ENCODE peak calls at places on chromosome 14, in four cellular contexts. K is heart left ventricle, W is A549, H is neural progenitor cell. X is an unnamed sample. For H3K4me1, the result is how much of the 10 kb centered on the place peaks cover.

GRCh38 chr14:46306267-46306666 is 345.3 kb downstream of the RPL10L start:
- DNase-seq in K (no peak), W (no peak), H (peak), X (no peak)

GRCh38 chr14:94000267-94000666 is 3.2 kb downstream of the CCDC197 start:
- DNase-seq in H (no peak), W (no peak), K (no peak), X (no peak)

GRCh38 chr14:55746533-55746932 is 166.5 kb downstream of the KTN1 start:
- DNase-seq in K (no peak), W (no peak), H (no peak), X (no peak)

GRCh38 chr14:96363751-96364336 is 518 bp downstream of the GSKIP start:
- DNase-seq in K (peak), W (peak), H (peak), X (peak)

GRCh38 chr14:87940382-87940781 is 52.6 kb downstream of the GALC start:
- DNase-seq in H (no peak), K (no peak), W (no peak), X (no peak)

GRCh38 chr14:56085471-56085870 is 32.7 kb upstream of the PELI2 start:
- DNase-seq in H (no peak), K (no peak), W (peak), X (no peak)

GRCh38 chr14:77151918-77152588 is 10.5 kb upstream of the ZDHHC22 start:
- DNase-seq in W (peak), H (no peak), K (no peak), X (no peak)

GRCh38 chr14:22231022-22231421 is 358.0 kb downstream of the DAD1 start:
- DNase-seq in W (no peak), H (no peak), K (no peak), X (no peak)

GRCh38 chr14:37114039-37114438 is 58.4 kb downstream of the SLC25A21 start:
- DNase-seq in H (no peak), W (no peak), K (no peak), X (no peak)

GRCh38 chr14:31128601-31129526 is 78.7 kb downstream of the HECTD1 start:
- DNase-seq in K (no peak), W (no peak), H (no peak), X (no peak)

GRCh38 chr14:105168496-105168978 is at the start of gene JAG2:
- DNase-seq in H (peak), K (peak), W (peak), X (peak)

GRCh38 chr14:33884916-33885315 is 66.0 kb downstream of the EGLN3 start:
- DNase-seq in K (no peak), W (no peak), H (no peak), X (no peak)

GRCh38 chr14:72443991-72444431 is 449.9 kb downstream of the DPF3 start:
- DNase-seq in H (no peak), K (no peak), W (no peak), X (no peak)

GRCh38 chr14:79534703-79535353 is 676.5 kb downstream of the DIO2 start:
- DNase-seq in H (no peak), K (no peak), W (no peak), X (no peak)

GRCh38 chr14:86766469-86766868 is 1226.5 kb downstream of the GALC start:
- DNase-seq in W (no peak), H (no peak), K (no peak), X (no peak)

GRCh38 chr14:36207500-36207899 is 31.0 kb upstream of the PTCSC3 start:
- DNase-seq in K (no peak), H (peak), W (no peak), X (peak)

GRCh38 chr14:71720978-71721624 is 211.1 kb upstream of the RGS6 start:
- DNase-seq in K (peak), W (peak), H (peak), X (peak)

GRCh38 chr14:52840916-52841315 is 49.5 kb upstream of the GNPNAT1 start:
- DNase-seq in W (peak), K (no peak), H (no peak), X (peak)

GRCh38 chr14:81172353-81172752 is 48.4 kb downstream of the GTF2A1 start:
- DNase-seq in W (no peak), H (no peak), K (no peak), X (no peak)

GRCh38 chr14:65184032-65184764 is 81.9 kb upstream of the MAX start:
- DNase-seq in K (no peak), W (no peak), H (no peak), X (no peak)

GRCh38 chr14:26761532-26761931 is 163.7 kb upstream of the NOVA1 start:
- DNase-seq in H (peak), W (no peak), K (no peak), X (no peak)

GRCh38 chr14:57290753-57291152 is 22.0 kb downstream of the AP5M1 start:
- DNase-seq in K (no peak), W (no peak), H (peak), X (no peak)

GRCh38 chr14:48391661-48392060 is 716.3 kb upstream of the MDGA2 start:
- DNase-seq in W (no peak), K (no peak), H (no peak), X (no peak)

GRCh38 chr14:23057757-23058653 is 685 bp upstream of the CDH24 start:
- DNase-seq in H (peak), K (peak), W (peak), X (peak)

GRCh38 chr14:48454887-48455286 is 779.5 kb upstream of the MDGA2 start:
- DNase-seq in K (no peak), H (no peak), W (no peak), X (no peak)

GRCh38 chr14:101623685-101624444 is 62.6 kb downstream of the DIO3 start:
- DNase-seq in K (no peak), W (no peak), H (peak), X (no peak)
- H3K4me1 ChIP-seq in K (under half), W (under half), H (under half), X (under half)

GRCh38 chr14:103891667-103892215 is 36.5 kb upstream of the TDRD9 start:
- DNase-seq in H (no peak), W (no peak), K (no peak), X (no peak)

GRCh38 chr14:103892247-103892646 is 36.0 kb upstream of the TDRD9 start:
- DNase-seq in K (no peak), W (no peak), H (no peak), X (no peak)

GRCh38 chr14:103890836-103891666 is 37.2 kb upstream of the TDRD9 start:
- DNase-seq in W (no peak), K (no peak), H (no peak), X (no peak)

GRCh38 chr14:103889313-103890051 is 38.8 kb upstream of the TDRD9 start:
- DNase-seq in W (no peak), H (no peak), K (no peak), X (peak)

DNA sequence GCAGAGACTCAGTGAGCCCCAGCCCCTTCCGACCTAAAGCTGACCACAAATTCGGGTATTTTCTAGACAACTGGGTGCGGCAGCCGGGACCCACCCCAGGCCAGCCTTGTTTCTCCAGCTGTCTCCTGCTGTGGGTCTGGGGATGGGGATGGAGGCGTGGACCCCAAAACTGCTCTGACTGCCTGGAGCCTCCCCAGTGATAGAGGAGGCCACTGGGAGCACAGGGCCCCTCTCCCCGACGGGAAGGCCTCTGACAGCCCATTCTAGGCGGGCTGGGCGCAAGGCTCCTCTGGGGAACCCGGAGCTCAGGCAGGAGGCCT is 38.2 kb upstream of the TDRD9 start:
- DNase-seq in H (no peak), W (no peak), K (no peak), X (no peak)
- H3K4me1 ChIP-seq in H (under half), W (under half), K (under half), X (under half)

DNA sequence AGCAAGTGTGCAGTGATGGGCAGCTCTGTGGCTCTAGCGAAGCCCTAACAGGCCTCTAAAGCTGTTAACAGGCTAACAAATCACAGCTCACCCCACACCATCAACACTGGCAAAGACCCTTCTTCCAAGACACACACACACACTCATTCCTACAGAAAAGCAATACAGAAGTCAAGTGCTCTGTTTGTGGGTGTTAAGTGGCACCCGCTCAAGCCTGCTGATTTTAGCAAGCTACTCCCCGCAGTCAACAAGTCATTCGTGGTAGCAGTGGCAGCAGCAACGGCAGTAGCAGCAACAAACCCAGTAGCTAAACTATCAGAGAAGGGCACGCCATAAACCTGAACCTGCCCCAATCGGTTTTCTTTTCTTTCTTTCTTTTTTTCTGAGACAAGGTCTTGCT is 80.7 kb upstream of the GPR68 start:
- DNase-seq in W (no peak), H (no peak), K (no peak), X (no peak)
- H3K4me1 ChIP-seq in W (under half), H (under half), K (half or more), X (under half)

GRCh38 chr14:69650948-69651369 is 39.6 kb downstream of the SUSD6 start:
- DNase-seq in H (no peak), K (no peak), W (no peak), X (no peak)

GRCh38 chr14:69643430-69644200 is 32.2 kb downstream of the SUSD6 start:
- DNase-seq in H (no peak), K (peak), W (peak), X (peak)

GRCh38 chr14:69644814-69645213 is 33.4 kb downstream of the SUSD6 start:
- DNase-seq in H (no peak), K (no peak), W (no peak), X (no peak)

GRCh38 chr14:69648480-69649414 is 37.4 kb downstream of the SUSD6 start:
- DNase-seq in K (no peak), W (peak), H (no peak), X (peak)

DNA sequence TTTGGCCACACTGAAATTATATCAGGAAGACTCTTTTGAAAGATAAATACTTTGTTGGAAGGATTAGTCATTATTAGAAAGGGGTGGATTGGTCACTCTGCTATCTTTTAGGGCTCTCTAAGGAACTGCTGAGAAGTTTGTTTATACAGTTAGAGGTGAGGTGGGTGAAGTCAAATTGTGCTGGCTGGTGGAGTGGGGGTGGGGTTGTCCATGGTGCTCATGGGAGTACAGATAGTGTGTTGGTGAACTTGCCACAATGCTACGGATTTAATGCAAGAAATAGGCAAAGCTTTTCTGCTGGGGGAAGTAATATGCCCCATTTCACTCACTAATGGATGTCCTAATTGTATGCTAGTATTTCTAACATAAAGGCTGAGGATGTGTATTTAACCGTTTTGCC is 35.8 kb downstream of the SUSD6 start:
- DNase-seq in H (no peak), K (no peak), W (no peak), X (no peak)
- H3K4me1 ChIP-seq in H (under half), K (half or more), W (half or more), X (under half)

GRCh38 chr14:100263141-100263540 is 24.2 kb downstream of the YY1 start:
- DNase-seq in K (no peak), W (no peak), H (no peak), X (peak)
- H3K4me1 ChIP-seq in K (half or more), W (under half), H (under half), X (under half)

DNA sequence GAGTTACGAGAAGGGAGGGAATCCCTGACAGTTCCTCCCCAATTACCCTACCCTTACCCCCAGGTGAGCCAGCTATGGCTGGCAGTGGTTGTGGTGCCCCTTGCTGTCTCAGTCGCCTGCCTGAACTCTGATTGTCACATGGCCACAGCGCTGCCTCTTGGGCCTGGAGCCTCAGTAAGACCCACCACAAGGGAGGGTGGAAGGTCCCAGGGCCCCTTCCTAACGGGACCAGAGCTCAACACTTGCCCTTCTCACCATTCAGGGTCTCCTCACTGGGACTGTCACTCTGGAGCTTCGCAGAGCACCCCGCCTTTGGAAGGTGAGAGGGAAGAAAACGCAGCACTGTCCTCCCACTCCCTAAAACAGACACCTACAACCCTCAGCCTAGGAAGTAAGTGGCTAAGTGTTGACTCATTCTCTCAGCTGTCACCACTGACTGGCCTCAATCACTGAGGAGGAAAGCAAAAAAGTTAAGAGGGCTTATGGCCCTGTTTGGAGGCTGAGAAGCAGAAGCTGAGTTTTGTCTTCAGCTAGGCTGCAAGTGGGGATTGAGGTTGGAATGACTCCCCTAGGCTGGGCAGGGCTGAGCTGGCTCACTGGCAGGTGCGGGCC is 1.0 kb downstream of the TMEM253 start:
- DNase-seq in W (no peak), H (no peak), K (no peak), X (no peak)
- H3K4me1 ChIP-seq in W (half or more), H (under half), K (under half), X (under half)

DNA sequence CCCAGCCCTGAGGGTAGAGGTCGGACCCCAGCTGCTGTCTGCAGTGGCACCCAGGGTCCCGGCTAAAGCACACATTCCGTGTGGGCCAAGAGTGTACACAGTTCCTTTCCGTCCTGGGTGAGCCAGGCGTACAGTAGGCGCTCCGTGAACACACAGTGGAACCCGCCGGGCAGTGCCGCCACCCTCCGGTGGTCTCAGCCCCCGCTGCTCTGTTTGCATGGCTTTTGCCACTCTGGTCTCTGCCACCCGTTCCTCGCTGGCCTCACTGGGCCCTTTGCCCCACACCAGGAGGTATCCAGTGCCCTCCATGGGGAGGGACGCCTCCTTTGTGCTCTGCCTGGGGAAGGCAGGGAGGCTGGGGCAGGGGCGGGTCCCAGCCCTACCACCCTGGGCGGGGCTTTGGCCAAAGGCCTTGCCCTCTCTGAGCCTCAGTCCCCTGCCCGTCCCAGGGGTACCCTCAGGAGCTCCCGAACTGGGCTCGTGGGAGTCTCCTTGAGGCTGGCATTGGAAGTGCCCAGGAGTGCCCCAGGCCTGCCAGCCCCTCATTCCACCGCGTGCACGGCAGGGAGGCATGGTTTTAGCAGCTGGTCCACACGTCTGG is 13.0 kb downstream of the TRMT61A start:
- DNase-seq in H (peak), W (no peak), K (no peak), X (no peak)
- H3K4me1 ChIP-seq in H (under half), W (under half), K (half or more), X (half or more)

GRCh38 chr14:75649773-75650172 is 10.9 kb downstream of the ERG28 start:
- DNase-seq in H (no peak), W (no peak), K (no peak), X (no peak)

GRCh38 chr14:75647650-75648049 is 13.0 kb downstream of the ERG28 start:
- DNase-seq in H (no peak), W (no peak), K (peak), X (no peak)

GRCh38 chr14:75648066-75648838 is 12.4 kb downstream of the ERG28 start:
- DNase-seq in K (peak), W (peak), H (no peak), X (peak)

GRCh38 chr14:75649337-75649736 is 11.3 kb downstream of the ERG28 start:
- DNase-seq in K (no peak), W (no peak), H (no peak), X (no peak)

GRCh38 chr14:75650253-75651058 is 10.2 kb downstream of the ERG28 start:
- DNase-seq in H (no peak), K (no peak), W (no peak), X (no peak)
- H3K4me1 ChIP-seq in H (under half), K (under half), W (half or more), X (under half)

GRCh38 chr14:67622675-67623074 is 3.0 kb downstream of the ARG2 start:
- DNase-seq in H (peak), W (no peak), K (no peak), X (no peak)
- H3K4me1 ChIP-seq in H (under half), W (under half), K (under half), X (under half)

X was measured in SJCRH30.